ENCODE peak calls at places on chromosomes 11 and 22, in five cellular contexts. Q is fibroblast of pulmonary artery; P is amygdala; L is tibial artery; N is stimulated activated CD4-positive, alpha-beta T cell treated with anti-CD3 and anti-CD28 coated beads, Interleukin-2, amount 100 ng/mL, for 4 hours. H is an unnamed sample.

GRCh38 chr11:15967966-15968365 is 388.4 kb downstream of the SOX6 start:
- DNase-seq in N (no peak), Q (peak), P (no peak), L (no peak), H (no peak)

GRCh38 chr22:39003165-39003638 is 10.9 kb upstream of the APOBEC3C start:
- DNase-seq in L (peak), P (peak), Q (peak), N (peak), H (peak)

GRCh38 chr22:40418366-40419201 is 48.2 kb downstream of the SGSM3 start:
- DNase-seq in L (no peak), N (no peak), P (peak), Q (no peak), H (no peak)

GRCh38 chr22:36144886-36145541 is 15.5 kb downstream of the APOL3 start:
- DNase-seq in P (peak), L (peak), N (no peak), Q (peak), H (peak)

GRCh38 chr22:32590556-32590955 is 115.9 kb downstream of the FBXO7 start:
- DNase-seq in L (no peak), N (no peak), P (no peak), Q (peak), H (no peak)

GRCh38 chr11:78380615-78381029 is 37.0 kb downstream of the GAB2 start:
- DNase-seq in L (no peak), N (no peak), P (no peak), Q (peak), H (no peak)

GRCh38 chr11:4044971-4045646 is 49.5 kb upstream of the RRM1 start:
- DNase-seq in L (no peak), N (no peak), P (peak), Q (no peak), H (no peak)

GRCh38 chr11:13896175-13896989 is 66.1 kb upstream of the SPON1 start:
- DNase-seq in P (no peak), N (no peak), L (no peak), Q (no peak), H (no peak)

GRCh38 chr11:36131719-36132349 is 157.4 kb downstream of the COMMD9 start:
- DNase-seq in L (peak), P (peak), N (no peak), Q (peak), H (no peak)

GRCh38 chr11:72760543-72761400 is 8.6 kb upstream of the ARAP1 start:
- DNase-seq in L (no peak), N (no peak), Q (peak), P (no peak), H (no peak)